ENCODE peak calls at places on chromosomes 13 and 19, in nine cellular contexts. W is activated T-helper 9 cell treated with anti-CD3 and anti-CD28 coated beads, Interleukin-2, amount 50 U/mL, for 16 hours; R is cardiac muscle cell; C is GM18507; E is heart right ventricle; Q is KG1; Y is NCI-H69; U is psoas muscle; P is sciatic nerve. G is an unnamed sample.

GRCh38 chr19:36136975-36137686 is 2.7 kb upstream of the CAPNS1 start:
- DNase-seq in W (no peak), R (no peak), C (no peak), E (peak; percentile 48), Q (no peak), Y (peak; percentile 75), U (peak; percentile 53), P (peak; percentile 66), G (peak; percentile 80)

GRCh38 chr13:56457535-56458200 is 683.0 kb upstream of the PRR20A start:
- DNase-seq in W (no peak), R (no peak), C (no peak), E (no peak), Q (no peak), Y (peak; percentile 83), U (no peak), P (no peak), G (no peak)

GRCh38 chr13:113299951-113300350 is 2.9 kb downstream of the LAMP1 start:
- DNase-seq in W (no peak), R (no peak), C (no peak), E (no peak), Q (no peak), Y (no peak), U (no peak), P (no peak), G (no peak)

GRCh38 chr13:21541980-21542379 is 62.0 kb downstream of the MICU2 start:
- DNase-seq in W (no peak), R (peak; percentile 3), C (no peak), E (no peak), Q (no peak), Y (peak; percentile 1), U (no peak), P (no peak), G (no peak)

GRCh38 chr19:33821871-33822270 is 25.2 kb downstream of the KCTD15 start:
- DNase-seq in W (no peak), R (no peak), C (no peak), E (no peak), Q (no peak), Y (no peak), U (no peak), P (no peak), G (no peak)

GRCh38 chr13:75404721-75405120 is 77.2 kb downstream of the TBC1D4 start:
- DNase-seq in W (no peak), R (no peak), C (no peak), E (no peak), Q (no peak), Y (peak; percentile 2), U (no peak), P (no peak), G (no peak)

GRCh38 chr19:2443116-2443784 is 13.5 kb downstream of the LMNB2 start:
- DNase-seq in W (no peak), R (no peak), C (no peak), E (no peak), Q (no peak), Y (no peak), U (no peak), P (peak; percentile 57), G (no peak)

GRCh38 chr19:45773384-45773783 is 4.3 kb upstream of the SIX5 start:
- DNase-seq in W (no peak), R (no peak), C (no peak), E (no peak), Q (no peak), Y (no peak), U (no peak), P (no peak), G (no peak)

GRCh38 chr19:13839938-13840750 is 36.8 kb upstream of the NANOS3 start:
- DNase-seq in W (no peak), R (no peak), C (no peak), E (peak; percentile 68), Q (peak; percentile 81), Y (peak; percentile 85), U (peak; percentile 76), P (no peak), G (peak; percentile 84)

GRCh38 chr19:1112254-1113208 is 8.7 kb downstream of the GPX4 start:
- DNase-seq in W (no peak), R (peak; percentile 31), C (no peak), E (peak; percentile 64), Q (no peak), Y (no peak), U (peak; percentile 68), P (no peak), G (peak; percentile 85)

GRCh38 chr13:45003417-45003816 is 14.1 kb downstream of the GPALPP1 start:
- DNase-seq in W (no peak), R (no peak), C (no peak), E (no peak), Q (no peak), Y (no peak), U (no peak), P (no peak), G (no peak)

GRCh38 chr13:92547256-92547655 is 679.4 kb upstream of the GPC6 start:
- DNase-seq in W (no peak), R (no peak), C (no peak), E (no peak), Q (no peak), Y (no peak), U (no peak), P (no peak), G (no peak)

GRCh38 chr13:88125055-88125454 is 453.9 kb downstream of the SLITRK5 start:
- DNase-seq in W (no peak), R (no peak), C (no peak), E (no peak), Q (no peak), Y (no peak), U (no peak), P (no peak), G (no peak)

GRCh38 chr19:1313695-1314613 is 28.3 kb downstream of the EFNA2 start:
- DNase-seq in W (no peak), R (no peak), C (no peak), E (no peak), Q (no peak), Y (no peak), U (no peak), P (no peak), G (no peak)

GRCh38 chr19:46191972-46192371 is 37.6 kb upstream of the IGFL1 start:
- DNase-seq in W (no peak), R (no peak), C (no peak), E (no peak), Q (no peak), Y (no peak), U (no peak), P (no peak), G (no peak)

GRCh38 chr13:76832258-76832988 is 53.8 kb downstream of the KCTD12 start:
- DNase-seq in W (no peak), R (no peak), C (no peak), E (no peak), Q (no peak), Y (peak; percentile 81), U (no peak), P (no peak), G (no peak)

GRCh38 chr19:4077800-4078683 is 11.3 kb upstream of the ZBTB7A start:
- DNase-seq in W (no peak), R (peak; percentile 28), C (peak; percentile 71), E (peak; percentile 84), Q (no peak), Y (peak; percentile 57), U (peak; percentile 76), P (peak; percentile 85), G (peak; percentile 89)

GRCh38 chr13:112968380-112968909 is 569 bp upstream of the MCF2L start:
- DNase-seq in W (peak; percentile 15), R (peak; percentile 39), C (no peak), E (peak; percentile 62), Q (no peak), Y (peak; percentile 93), U (no peak), P (peak; percentile 60), G (peak; percentile 85)

GRCh38 chr19:47102561-47103135 is 10.9 kb downstream of the ZC3H4 start:
- DNase-seq in W (no peak), R (no peak), C (no peak), E (no peak), Q (no peak), Y (no peak), U (no peak), P (no peak), G (no peak)

GRCh38 chr13:27117158-27117557 is 54.5 kb downstream of the USP12 start:
- DNase-seq in W (no peak), R (no peak), C (no peak), E (no peak), Q (no peak), Y (no peak), U (no peak), P (no peak), G (no peak)

GRCh38 chr13:30796833-30797601 is 61.7 kb downstream of the ALOX5AP start:
- DNase-seq in W (peak; percentile 34), R (no peak), C (no peak), E (no peak), Q (no peak), Y (peak; percentile 62), U (no peak), P (no peak), G (no peak)

GRCh38 chr19:35901854-35902661 is at the start of gene HCST:
- DNase-seq in W (no peak), R (no peak), C (no peak), E (no peak), Q (no peak), Y (no peak), U (no peak), P (no peak), G (no peak)

GRCh38 chr19:45779231-45780145 is 2.8 kb downstream of the DMPK start:
- DNase-seq in W (peak; percentile 72), R (peak; percentile 93), C (peak; percentile 88), E (peak; percentile 81), Q (no peak), Y (peak; percentile 94), U (peak; percentile 85), P (peak; percentile 94), G (peak; percentile 94)

GRCh38 chr19:57907394-57907793 is 9.0 kb downstream of the ZNF417 start:
- DNase-seq in W (no peak), R (no peak), C (no peak), E (no peak), Q (no peak), Y (no peak), U (no peak), P (no peak), G (no peak)

GRCh38 chr19:44582581-44583265 is 30.6 kb upstream of the IGSF23 start:
- DNase-seq in W (no peak), R (peak; percentile 41), C (no peak), E (peak; percentile 31), Q (no peak), Y (peak; percentile 32), U (peak; percentile 17), P (no peak), G (peak; percentile 71)